ENCODE peak calls at places on chromosomes 5 and 9, in ten cellular contexts. W is body of pancreas, N is uterus, R is thyroid gland, S is HCT116, K is ovary, M is NB4, E is heart left ventricle, D is suprapubic skin, Q is A549. G is an unnamed sample.

GRCh38 chr5:1017056-1017455 is 8.5 kb downstream of the NKD2 start:
- DNase-seq in R (no peak), E (peak; percentile 10), M (no peak), K (no peak), N (no peak), W (no peak), D (no peak), S (no peak), Q (no peak), G (no peak)

GRCh38 chr9:4116091-4116581 is 183.7 kb downstream of the GLIS3 start:
- DNase-seq in K (no peak), R (no peak), D (no peak), Q (no peak), M (no peak), E (no peak), S (no peak), W (no peak), N (no peak), G (no peak)

GRCh38 chr5:52948418-52949076 is 40.6 kb upstream of the ITGA2 start:
- DNase-seq in E (peak; percentile 32), W (peak; percentile 63), D (no peak), R (peak; percentile 57), Q (peak; percentile 81), N (peak; percentile 65), K (peak; percentile 36), S (peak; percentile 71), M (peak; percentile 71), G (peak; percentile 76)

GRCh38 chr5:127959152-127959764 is 124.3 kb upstream of the SLC12A2 start:
- DNase-seq in E (peak; percentile 79), K (peak; percentile 73), M (no peak), S (peak; percentile 39), R (peak; percentile 69), N (peak; percentile 66), W (peak; percentile 73), Q (peak; percentile 85), D (no peak), G (peak; percentile 53)

GRCh38 chr5:57495688-57496087 is 13.1 kb upstream of the ACTBL2 start:
- DNase-seq in R (no peak), K (no peak), E (no peak), M (no peak), Q (no peak), W (no peak), D (no peak), S (no peak), N (no peak), G (no peak)

GRCh38 chr5:68365894-68366293 is 150.3 kb downstream of the PIK3R1 start:
- DNase-seq in S (no peak), Q (no peak), D (no peak), M (no peak), W (no peak), E (no peak), N (no peak), K (no peak), R (peak; percentile 44), G (no peak)

GRCh38 chr5:3509290-3509689 is 86.3 kb upstream of the IRX1 start:
- DNase-seq in R (no peak), D (no peak), K (no peak), E (no peak), Q (no peak), M (peak; percentile 10), S (no peak), W (no peak), N (no peak), G (no peak)

GRCh38 chr5:150502847-150503246 is 5.1 kb upstream of the NDST1 start:
- DNase-seq in Q (no peak), R (no peak), K (no peak), S (no peak), W (no peak), N (no peak), M (no peak), D (no peak), E (no peak), G (no peak)

GRCh38 chr9:36864491-36865410 is 169.3 kb downstream of the PAX5 start:
- DNase-seq in K (no peak), N (no peak), M (no peak), W (no peak), D (no peak), Q (no peak), S (no peak), E (no peak), R (no peak), G (no peak)

GRCh38 chr5:961002-961710 is 47.4 kb upstream of the NKD2 start:
- DNase-seq in S (no peak), M (no peak), N (no peak), E (peak; percentile 29), D (peak; percentile 76), Q (no peak), W (no peak), R (no peak), K (no peak), G (no peak)

GRCh38 chr9:124774131-124774978 is 2.6 kb upstream of the OLFML2A start:
- DNase-seq in R (peak; percentile 84), S (peak; percentile 73), E (peak; percentile 83), W (peak; percentile 90), Q (peak; percentile 83), M (peak; percentile 88), D (no peak), N (peak; percentile 88), K (peak; percentile 89), G (peak; percentile 74)

GRCh38 chr9:75108571-75108970 is 20.3 kb downstream of the OSTF1 start:
- DNase-seq in S (no peak), D (no peak), R (no peak), N (peak; percentile 61), M (no peak), E (peak; percentile 52), K (peak; percentile 67), Q (no peak), W (no peak), G (no peak)

GRCh38 chr5:103490340-103490739 is 72.2 kb downstream of the NUDT12 start:
- DNase-seq in S (no peak), M (no peak), W (no peak), Q (no peak), N (no peak), R (no peak), D (no peak), E (no peak), K (no peak), G (no peak)

GRCh38 chr9:111890254-111890791 is 6.3 kb upstream of the UGCG start:
- DNase-seq in W (no peak), S (no peak), E (no peak), M (no peak), R (no peak), K (no peak), Q (no peak), N (no peak), D (no peak), G (no peak)

GRCh38 chr9:137021979-137022619 is 5.9 kb downstream of the ABCA2 start:
- DNase-seq in D (no peak), Q (peak; percentile 94), N (no peak), E (no peak), K (peak; percentile 68), S (peak; percentile 92), W (peak; percentile 37), M (peak; percentile 83), R (no peak), G (no peak)
- TF ChIP-seq POLR2A in D (no peak), Q (no peak), N (no peak), E (no peak), K (no peak), S (no peak), W (no peak), M (no peak), R (no peak), G (no peak)

GRCh38 chr9:17824191-17824926 is 245.5 kb downstream of the SH3GL2 start:
- DNase-seq in W (no peak), E (no peak), M (no peak), N (no peak), S (no peak), K (no peak), R (no peak), Q (no peak), D (no peak), G (no peak)
- TF ChIP-seq POLR2A in W (no peak), E (no peak), M (no peak), N (no peak), S (no peak), K (no peak), R (no peak), Q (no peak), D (no peak), G (no peak)

DNA sequence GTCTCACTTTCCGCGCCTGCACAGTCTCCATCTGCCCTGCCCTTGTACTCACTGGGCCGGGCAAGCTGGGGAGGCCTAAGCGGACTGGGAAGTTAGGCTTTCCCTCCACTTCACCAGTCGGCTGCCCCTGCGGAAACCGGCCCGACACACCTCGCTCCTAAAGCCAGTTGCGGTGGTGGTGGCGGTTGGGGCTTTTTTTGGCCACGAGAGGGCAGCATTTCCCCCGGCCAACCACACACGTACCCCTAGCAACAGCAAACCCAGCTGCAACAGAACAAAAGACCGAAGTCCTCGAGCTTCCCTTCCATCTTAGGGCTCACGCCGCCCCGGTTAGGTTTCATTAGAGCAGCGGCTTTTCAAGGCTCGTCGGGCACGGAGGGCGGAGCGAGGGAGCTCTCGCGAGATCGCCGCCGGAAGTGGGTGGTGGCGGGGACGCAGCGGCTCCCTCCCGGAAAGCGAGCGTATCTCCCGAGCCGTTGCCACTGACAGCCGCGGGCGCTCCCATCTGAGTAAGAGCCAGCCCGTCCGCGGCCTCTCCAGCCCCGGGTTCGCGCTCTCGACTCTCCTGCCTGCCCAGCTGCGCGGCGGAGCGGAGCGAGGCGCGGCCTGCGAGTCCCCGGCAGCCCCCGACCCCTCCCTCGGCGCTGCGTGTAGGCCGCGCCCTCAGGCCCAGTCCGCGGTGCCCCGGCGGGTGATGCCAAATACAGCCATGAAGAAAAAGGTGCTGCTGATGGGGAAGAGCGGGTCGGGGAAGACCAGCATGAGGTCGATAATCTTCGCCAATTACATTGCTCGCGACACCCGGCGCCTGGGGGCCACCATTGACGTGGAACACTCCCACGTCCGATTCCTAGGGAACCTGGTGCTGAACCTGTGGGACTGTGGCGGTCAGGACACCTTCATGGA is at the start of gene RRAGA:
- DNase-seq in Q (peak; percentile 97), W (peak; percentile 95), E (peak; percentile 94), R (peak; percentile 93), K (peak; percentile 98), S (peak; percentile 89), D (peak; percentile 97), M (peak; percentile 100), N (peak; percentile 94), G (peak; percentile 91)
- TF ChIP-seq POLR2A in Q (peak; percentile 98), W (peak; percentile 97), E (no peak), R (peak; percentile 92), K (peak; percentile 85), S (peak; percentile 56), D (peak; percentile 92), M (peak; percentile 92), N (peak; percentile 87), G (peak; percentile 78)

GRCh38 chr9:94166237-94167054 is 82.2 kb downstream of the PTPDC1 start:
- DNase-seq in E (peak; percentile 99), D (peak; percentile 99), N (peak; percentile 99), M (peak; percentile 99), S (peak; percentile 98), W (peak; percentile 98), R (peak; percentile 99), Q (peak; percentile 99), K (peak; percentile 98), G (peak; percentile 98)
- TF ChIP-seq POLR2A in E (peak; percentile 83), D (peak; percentile 96), N (peak; percentile 100), M (peak; percentile 53), S (peak; percentile 18), W (peak; percentile 62), R (peak; percentile 99), Q (peak; percentile 78), K (peak; percentile 99), G (peak; percentile 95)

G was measured in prostate gland.